ENCODE peak calls at places on chromosome 7, in five cellular contexts. One of them, this sample, is unnamed.

GRCh38 chr7:20199015-20199737 is 18.0 kb downstream of the MACC1 start:
- DNase-seq in suprapubic skin: no peak
- DNase-seq in stimulated activated CD4-positive, alpha-beta T cell treated with anti-CD3 and anti-CD28 coated beads, Interleukin-4, amount 100 ng/mL, for 48 hours: no peak
- DNase-seq in 8988T: no peak
- DNase-seq in stimulated activated naive CD8-positive, alpha-beta T cell treated with anti-CD3 and anti-CD28 coated beads, Interleukin-15, Interleukin-2, amounts not matched to agents 100 U/mL and 50 U/mL, for 24 hours: peak
- DNase-seq in this sample: no peak

GRCh38 chr7:152202056-152202455 is 176.6 kb downstream of the GALNT11 start:
- DNase-seq in suprapubic skin: no peak
- DNase-seq in stimulated activated CD4-positive, alpha-beta T cell treated with anti-CD3 and anti-CD28 coated beads, Interleukin-4, amount 100 ng/mL, for 48 hours: no peak
- DNase-seq in 8988T: no peak
- DNase-seq in stimulated activated naive CD8-positive, alpha-beta T cell treated with anti-CD3 and anti-CD28 coated beads, Interleukin-15, Interleukin-2, amounts not matched to agents 100 U/mL and 50 U/mL, for 24 hours: no peak
- DNase-seq in this sample: no peak

GRCh38 chr7:141646826-141647480 is 55.0 kb downstream of the DENND11 start:
- DNase-seq in suprapubic skin: no peak
- DNase-seq in stimulated activated CD4-positive, alpha-beta T cell treated with anti-CD3 and anti-CD28 coated beads, Interleukin-4, amount 100 ng/mL, for 48 hours: no peak
- DNase-seq in 8988T: no peak
- DNase-seq in stimulated activated naive CD8-positive, alpha-beta T cell treated with anti-CD3 and anti-CD28 coated beads, Interleukin-15, Interleukin-2, amounts not matched to agents 100 U/mL and 50 U/mL, for 24 hours: no peak
- DNase-seq in this sample: no peak

GRCh38 chr7:136654406-136654805 is 214.0 kb upstream of the CHRM2 start:
- DNase-seq in suprapubic skin: no peak
- DNase-seq in stimulated activated CD4-positive, alpha-beta T cell treated with anti-CD3 and anti-CD28 coated beads, Interleukin-4, amount 100 ng/mL, for 48 hours: no peak
- DNase-seq in 8988T: no peak
- DNase-seq in stimulated activated naive CD8-positive, alpha-beta T cell treated with anti-CD3 and anti-CD28 coated beads, Interleukin-15, Interleukin-2, amounts not matched to agents 100 U/mL and 50 U/mL, for 24 hours: no peak
- DNase-seq in this sample: no peak

GRCh38 chr7:10632707-10633106 is 341.0 kb upstream of the PHF14 start:
- DNase-seq in suprapubic skin: no peak
- DNase-seq in stimulated activated CD4-positive, alpha-beta T cell treated with anti-CD3 and anti-CD28 coated beads, Interleukin-4, amount 100 ng/mL, for 48 hours: no peak
- DNase-seq in 8988T: no peak
- DNase-seq in stimulated activated naive CD8-positive, alpha-beta T cell treated with anti-CD3 and anti-CD28 coated beads, Interleukin-15, Interleukin-2, amounts not matched to agents 100 U/mL and 50 U/mL, for 24 hours: no peak
- DNase-seq in this sample: no peak

GRCh38 chr7:157502701-157503111 is 165.9 kb downstream of the DNAJB6 start:
- DNase-seq in suprapubic skin: no peak
- DNase-seq in stimulated activated CD4-positive, alpha-beta T cell treated with anti-CD3 and anti-CD28 coated beads, Interleukin-4, amount 100 ng/mL, for 48 hours: no peak
- DNase-seq in 8988T: no peak
- DNase-seq in stimulated activated naive CD8-positive, alpha-beta T cell treated with anti-CD3 and anti-CD28 coated beads, Interleukin-15, Interleukin-2, amounts not matched to agents 100 U/mL and 50 U/mL, for 24 hours: peak
- DNase-seq in this sample: no peak

GRCh38 chr7:75881436-75882095 is 2.7 kb downstream of the RHBDD2 start:
- DNase-seq in suprapubic skin: no peak
- DNase-seq in stimulated activated CD4-positive, alpha-beta T cell treated with anti-CD3 and anti-CD28 coated beads, Interleukin-4, amount 100 ng/mL, for 48 hours: no peak
- DNase-seq in 8988T: no peak
- DNase-seq in stimulated activated naive CD8-positive, alpha-beta T cell treated with anti-CD3 and anti-CD28 coated beads, Interleukin-15, Interleukin-2, amounts not matched to agents 100 U/mL and 50 U/mL, for 24 hours: no peak
- DNase-seq in this sample: no peak

GRCh38 chr7:5615190-5616070 is 166.0 kb downstream of the RNF216 start:
- DNase-seq in suprapubic skin: no peak
- DNase-seq in stimulated activated CD4-positive, alpha-beta T cell treated with anti-CD3 and anti-CD28 coated beads, Interleukin-4, amount 100 ng/mL, for 48 hours: no peak
- DNase-seq in 8988T: no peak
- DNase-seq in stimulated activated naive CD8-positive, alpha-beta T cell treated with anti-CD3 and anti-CD28 coated beads, Interleukin-15, Interleukin-2, amounts not matched to agents 100 U/mL and 50 U/mL, for 24 hours: no peak
- DNase-seq in this sample: no peak

GRCh38 chr7:148883233-148884048 is 650 bp downstream of the EZH2 start:
- DNase-seq in suprapubic skin: peak
- DNase-seq in stimulated activated CD4-positive, alpha-beta T cell treated with anti-CD3 and anti-CD28 coated beads, Interleukin-4, amount 100 ng/mL, for 48 hours: peak
- DNase-seq in 8988T: peak
- DNase-seq in stimulated activated naive CD8-positive, alpha-beta T cell treated with anti-CD3 and anti-CD28 coated beads, Interleukin-15, Interleukin-2, amounts not matched to agents 100 U/mL and 50 U/mL, for 24 hours: peak
- DNase-seq in this sample: peak

GRCh38 chr7:101880536-101881443 is 63.4 kb downstream of the CUX1 start:
- DNase-seq in suprapubic skin: no peak
- DNase-seq in stimulated activated CD4-positive, alpha-beta T cell treated with anti-CD3 and anti-CD28 coated beads, Interleukin-4, amount 100 ng/mL, for 48 hours: no peak
- DNase-seq in 8988T: no peak
- DNase-seq in stimulated activated naive CD8-positive, alpha-beta T cell treated with anti-CD3 and anti-CD28 coated beads, Interleukin-15, Interleukin-2, amounts not matched to agents 100 U/mL and 50 U/mL, for 24 hours: no peak
- DNase-seq in this sample: no peak

GRCh38 chr7:47381132-47381495 is 200.8 kb downstream of the TNS3 start:
- DNase-seq in suprapubic skin: no peak
- DNase-seq in stimulated activated CD4-positive, alpha-beta T cell treated with anti-CD3 and anti-CD28 coated beads, Interleukin-4, amount 100 ng/mL, for 48 hours: no peak
- DNase-seq in 8988T: no peak
- DNase-seq in stimulated activated naive CD8-positive, alpha-beta T cell treated with anti-CD3 and anti-CD28 coated beads, Interleukin-15, Interleukin-2, amounts not matched to agents 100 U/mL and 50 U/mL, for 24 hours: no peak
- DNase-seq in this sample: no peak

GRCh38 chr7:27784399-27785053 is 44.6 kb downstream of the TAX1BP1 start:
- DNase-seq in suprapubic skin: no peak
- DNase-seq in stimulated activated CD4-positive, alpha-beta T cell treated with anti-CD3 and anti-CD28 coated beads, Interleukin-4, amount 100 ng/mL, for 48 hours: peak
- DNase-seq in 8988T: no peak
- DNase-seq in stimulated activated naive CD8-positive, alpha-beta T cell treated with anti-CD3 and anti-CD28 coated beads, Interleukin-15, Interleukin-2, amounts not matched to agents 100 U/mL and 50 U/mL, for 24 hours: peak
- DNase-seq in this sample: peak

GRCh38 chr7:90957883-90958282 is 306.4 kb upstream of the FZD1 start:
- DNase-seq in suprapubic skin: no peak
- DNase-seq in stimulated activated CD4-positive, alpha-beta T cell treated with anti-CD3 and anti-CD28 coated beads, Interleukin-4, amount 100 ng/mL, for 48 hours: no peak
- DNase-seq in 8988T: no peak
- DNase-seq in stimulated activated naive CD8-positive, alpha-beta T cell treated with anti-CD3 and anti-CD28 coated beads, Interleukin-15, Interleukin-2, amounts not matched to agents 100 U/mL and 50 U/mL, for 24 hours: no peak
- DNase-seq in this sample: no peak

GRCh38 chr7:77537595-77538185 is 595 bp downstream of the PTPN12 start:
- DNase-seq in suprapubic skin: no peak
- DNase-seq in stimulated activated CD4-positive, alpha-beta T cell treated with anti-CD3 and anti-CD28 coated beads, Interleukin-4, amount 100 ng/mL, for 48 hours: peak
- DNase-seq in 8988T: peak
- DNase-seq in stimulated activated naive CD8-positive, alpha-beta T cell treated with anti-CD3 and anti-CD28 coated beads, Interleukin-15, Interleukin-2, amounts not matched to agents 100 U/mL and 50 U/mL, for 24 hours: peak
- DNase-seq in this sample: peak

GRCh38 chr7:110760341-110760740 is 330.6 kb upstream of the LRRN3 start:
- DNase-seq in suprapubic skin: no peak
- DNase-seq in stimulated activated CD4-positive, alpha-beta T cell treated with anti-CD3 and anti-CD28 coated beads, Interleukin-4, amount 100 ng/mL, for 48 hours: no peak
- DNase-seq in 8988T: no peak
- DNase-seq in stimulated activated naive CD8-positive, alpha-beta T cell treated with anti-CD3 and anti-CD28 coated beads, Interleukin-15, Interleukin-2, amounts not matched to agents 100 U/mL and 50 U/mL, for 24 hours: no peak
- DNase-seq in this sample: no peak

GRCh38 chr7:99040104-99040958 is 103.6 kb downstream of the SMURF1 start:
- DNase-seq in suprapubic skin: peak
- DNase-seq in stimulated activated CD4-positive, alpha-beta T cell treated with anti-CD3 and anti-CD28 coated beads, Interleukin-4, amount 100 ng/mL, for 48 hours: peak
- DNase-seq in 8988T: peak
- DNase-seq in stimulated activated naive CD8-positive, alpha-beta T cell treated with anti-CD3 and anti-CD28 coated beads, Interleukin-15, Interleukin-2, amounts not matched to agents 100 U/mL and 50 U/mL, for 24 hours: peak
- DNase-seq in this sample: peak

GRCh38 chr7:144834516-144835165 is 1.2 kb downstream of the TPK1 start:
- DNase-seq in suprapubic skin: no peak
- DNase-seq in stimulated activated CD4-positive, alpha-beta T cell treated with anti-CD3 and anti-CD28 coated beads, Interleukin-4, amount 100 ng/mL, for 48 hours: no peak
- DNase-seq in 8988T: no peak
- DNase-seq in stimulated activated naive CD8-positive, alpha-beta T cell treated with anti-CD3 and anti-CD28 coated beads, Interleukin-15, Interleukin-2, amounts not matched to agents 100 U/mL and 50 U/mL, for 24 hours: peak
- DNase-seq in this sample: peak

GRCh38 chr7:128172963-128173362 is 68.1 kb upstream of the LEP start:
- DNase-seq in suprapubic skin: no peak
- DNase-seq in stimulated activated CD4-positive, alpha-beta T cell treated with anti-CD3 and anti-CD28 coated beads, Interleukin-4, amount 100 ng/mL, for 48 hours: no peak
- DNase-seq in 8988T: no peak
- DNase-seq in stimulated activated naive CD8-positive, alpha-beta T cell treated with anti-CD3 and anti-CD28 coated beads, Interleukin-15, Interleukin-2, amounts not matched to agents 100 U/mL and 50 U/mL, for 24 hours: no peak
- DNase-seq in this sample: no peak

GRCh38 chr7:106848851-106849442 is 16.1 kb upstream of the PIK3CG start:
- DNase-seq in suprapubic skin: no peak
- DNase-seq in stimulated activated CD4-positive, alpha-beta T cell treated with anti-CD3 and anti-CD28 coated beads, Interleukin-4, amount 100 ng/mL, for 48 hours: no peak
- DNase-seq in 8988T: no peak
- DNase-seq in stimulated activated naive CD8-positive, alpha-beta T cell treated with anti-CD3 and anti-CD28 coated beads, Interleukin-15, Interleukin-2, amounts not matched to agents 100 U/mL and 50 U/mL, for 24 hours: no peak
- DNase-seq in this sample: no peak

GRCh38 chr7:75823198-75823910 is 9.7 kb upstream of the CCL24 start:
- DNase-seq in suprapubic skin: no peak
- DNase-seq in stimulated activated CD4-positive, alpha-beta T cell treated with anti-CD3 and anti-CD28 coated beads, Interleukin-4, amount 100 ng/mL, for 48 hours: no peak
- DNase-seq in 8988T: no peak
- DNase-seq in stimulated activated naive CD8-positive, alpha-beta T cell treated with anti-CD3 and anti-CD28 coated beads, Interleukin-15, Interleukin-2, amounts not matched to agents 100 U/mL and 50 U/mL, for 24 hours: no peak
- DNase-seq in this sample: no peak

GRCh38 chr7:22442187-22442886 is 57.7 kb downstream of the STEAP1B start:
- DNase-seq in suprapubic skin: no peak
- DNase-seq in stimulated activated CD4-positive, alpha-beta T cell treated with anti-CD3 and anti-CD28 coated beads, Interleukin-4, amount 100 ng/mL, for 48 hours: no peak
- DNase-seq in 8988T: no peak
- DNase-seq in stimulated activated naive CD8-positive, alpha-beta T cell treated with anti-CD3 and anti-CD28 coated beads, Interleukin-15, Interleukin-2, amounts not matched to agents 100 U/mL and 50 U/mL, for 24 hours: no peak
- DNase-seq in this sample: peak